ENCODE peak calls at places on chromosomes 2 and 18, in six cellular contexts. One of them, this sample, is unnamed.

GRCh38 chr18:39724652-39725051 is 2159.1 kb upstream of the CELF4 start:
- DNase-seq in OCI-LY7: no peak
- DNase-seq in lower leg skin: no peak
- DNase-seq in fibroblast of lung: peak
- DNase-seq in cardiac muscle cell: peak
- DNase-seq in mammary epithelial cell: peak
- DNase-seq in this sample: no peak

GRCh38 chr2:102717308-102718018 is 44.4 kb upstream of the TMEM182 start:
- DNase-seq in cardiac muscle cell: peak
- DNase-seq in OCI-LY7: no peak
- DNase-seq in mammary epithelial cell: no peak
- DNase-seq in lower leg skin: no peak
- DNase-seq in fibroblast of lung: peak
- DNase-seq in this sample: no peak

GRCh38 chr2:174247474-174248186 is 702 bp downstream of the OLA1 start:
- DNase-seq in lower leg skin: peak
- DNase-seq in fibroblast of lung: peak
- DNase-seq in OCI-LY7: peak
- DNase-seq in cardiac muscle cell: peak
- DNase-seq in mammary epithelial cell: no peak
- DNase-seq in this sample: peak

GRCh38 chr2:218002792-218003191 is at the start of gene TNS1:
- DNase-seq in OCI-LY7: no peak
- DNase-seq in fibroblast of lung: peak
- DNase-seq in cardiac muscle cell: peak
- DNase-seq in lower leg skin: no peak
- DNase-seq in mammary epithelial cell: no peak
- DNase-seq in this sample: no peak

GRCh38 chr2:10982931-10983701 is 71.4 kb downstream of the KCNF1 start:
- DNase-seq in OCI-LY7: no peak
- DNase-seq in mammary epithelial cell: no peak
- DNase-seq in fibroblast of lung: no peak
- DNase-seq in cardiac muscle cell: peak
- DNase-seq in lower leg skin: peak
- DNase-seq in this sample: no peak

GRCh38 chr2:143778981-143779380 is 649.8 kb downstream of the ARHGAP15 start:
- DNase-seq in cardiac muscle cell: no peak
- DNase-seq in mammary epithelial cell: peak
- DNase-seq in lower leg skin: no peak
- DNase-seq in fibroblast of lung: peak
- DNase-seq in OCI-LY7: no peak
- DNase-seq in this sample: no peak

GRCh38 chr2:96305091-96305978 is at the start of gene SNRNP200:
- DNase-seq in cardiac muscle cell: peak
- DNase-seq in OCI-LY7: peak
- DNase-seq in mammary epithelial cell: peak
- DNase-seq in fibroblast of lung: peak
- DNase-seq in lower leg skin: peak
- DNase-seq in this sample: peak

GRCh38 chr2:56369316-56369715 is 185.5 kb downstream of the CCDC85A start:
- DNase-seq in fibroblast of lung: peak
- DNase-seq in cardiac muscle cell: no peak
- DNase-seq in OCI-LY7: no peak
- DNase-seq in lower leg skin: no peak
- DNase-seq in mammary epithelial cell: peak
- DNase-seq in this sample: no peak

GRCh38 chr18:63606526-63606925 is 19.4 kb downstream of the SERPINB13 start:
- DNase-seq in mammary epithelial cell: no peak
- DNase-seq in lower leg skin: no peak
- DNase-seq in fibroblast of lung: no peak
- DNase-seq in cardiac muscle cell: no peak
- DNase-seq in OCI-LY7: no peak
- DNase-seq in this sample: no peak

GRCh38 chr2:84815146-84815545 is 65.7 kb downstream of the TRABD2A start:
- DNase-seq in cardiac muscle cell: peak
- DNase-seq in mammary epithelial cell: no peak
- DNase-seq in lower leg skin: no peak
- DNase-seq in fibroblast of lung: peak
- DNase-seq in OCI-LY7: no peak
- DNase-seq in this sample: no peak

GRCh38 chr2:128315829-128316776 is 2.6 kb downstream of the HS6ST1 start:
- DNase-seq in lower leg skin: peak
- DNase-seq in OCI-LY7: peak
- DNase-seq in mammary epithelial cell: no peak
- DNase-seq in fibroblast of lung: peak
- DNase-seq in cardiac muscle cell: peak
- DNase-seq in this sample: no peak

GRCh38 chr2:192195548-192196418 is 1.1 kb upstream of the TMEFF2 start:
- DNase-seq in lower leg skin: peak
- DNase-seq in OCI-LY7: no peak
- DNase-seq in cardiac muscle cell: peak
- DNase-seq in fibroblast of lung: peak
- DNase-seq in mammary epithelial cell: no peak
- DNase-seq in this sample: peak

GRCh38 chr2:192194065-192194865 is 468 bp downstream of the TMEFF2 start:
- DNase-seq in fibroblast of lung: peak
- DNase-seq in lower leg skin: peak
- DNase-seq in cardiac muscle cell: peak
- DNase-seq in OCI-LY7: no peak
- DNase-seq in mammary epithelial cell: no peak
- DNase-seq in this sample: peak

GRCh38 chr2:192197387-192197786 is 2.7 kb upstream of the TMEFF2 start:
- DNase-seq in cardiac muscle cell: peak
- DNase-seq in lower leg skin: no peak
- DNase-seq in mammary epithelial cell: no peak
- DNase-seq in fibroblast of lung: no peak
- DNase-seq in OCI-LY7: no peak
- DNase-seq in this sample: peak

GRCh38 chr2:192196451-192197194 is 1.9 kb upstream of the TMEFF2 start:
- DNase-seq in mammary epithelial cell: no peak
- DNase-seq in fibroblast of lung: no peak
- DNase-seq in cardiac muscle cell: peak
- DNase-seq in OCI-LY7: no peak
- DNase-seq in lower leg skin: no peak
- DNase-seq in this sample: no peak

DNA sequence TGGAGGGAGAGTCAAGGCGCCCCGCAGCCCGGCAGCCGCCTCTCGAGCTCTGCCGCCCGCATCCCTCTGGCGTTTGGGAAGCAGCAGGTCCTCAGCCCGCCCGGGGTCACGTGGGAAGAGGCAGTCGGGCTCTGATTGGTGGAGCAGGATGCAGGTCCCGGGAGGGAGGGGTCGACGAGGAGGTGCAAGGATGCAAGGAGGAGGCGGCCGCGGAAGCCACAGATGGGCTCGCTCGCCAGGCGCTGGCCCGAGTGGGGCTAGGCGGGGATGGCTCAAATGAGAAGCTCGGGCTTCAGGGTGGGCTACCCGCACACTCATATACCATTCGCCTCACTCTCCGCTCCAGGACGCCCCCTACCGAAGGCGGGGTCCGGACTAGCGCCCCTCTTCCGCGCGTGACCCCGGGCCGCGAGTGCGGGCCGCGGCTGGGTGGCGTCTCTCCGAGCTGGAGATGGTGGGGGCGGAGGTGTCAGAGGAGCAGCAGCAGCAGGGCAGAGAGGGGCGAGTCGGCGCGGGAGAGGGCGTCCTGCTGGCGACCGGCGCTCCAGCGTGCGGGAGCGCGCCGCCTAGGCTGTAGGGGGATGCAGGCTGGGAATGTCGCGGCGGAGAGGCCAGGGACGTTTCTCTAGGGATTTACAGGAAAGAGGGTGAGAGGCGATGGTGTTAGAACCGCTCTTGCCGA is at the start of gene TMEFF2:
- DNase-seq in mammary epithelial cell: peak
- DNase-seq in fibroblast of lung: peak
- DNase-seq in lower leg skin: peak
- DNase-seq in OCI-LY7: no peak
- DNase-seq in cardiac muscle cell: peak
- DNase-seq in this sample: peak
- TF ChIP-seq CTCF in mammary epithelial cell: no peak
- TF ChIP-seq CTCF in fibroblast of lung: peak
- TF ChIP-seq CTCF in lower leg skin: no peak
- TF ChIP-seq CTCF in OCI-LY7: no peak
- TF ChIP-seq CTCF in cardiac muscle cell: peak
- TF ChIP-seq CTCF in this sample: peak

DNA sequence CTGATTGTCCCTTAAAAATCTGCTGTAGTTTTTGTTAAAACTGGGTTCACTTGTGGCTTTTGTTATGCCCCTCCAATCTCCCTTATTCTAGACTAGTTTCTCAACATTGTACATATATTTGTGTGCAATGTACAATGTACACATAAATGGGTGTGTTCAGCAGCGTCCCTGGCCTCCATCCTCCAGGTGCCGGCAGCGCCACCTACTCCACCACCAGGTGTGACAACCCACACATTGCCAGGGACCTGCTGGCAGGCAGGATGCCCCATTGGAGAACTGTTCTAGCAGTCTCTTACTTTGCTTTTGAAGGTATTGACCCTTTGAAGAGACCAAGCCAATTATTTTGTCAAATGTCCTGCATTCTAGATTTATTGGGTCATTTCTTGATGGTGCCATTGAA is 75.4 kb downstream of the SH3RF3 start:
- DNase-seq in fibroblast of lung: no peak
- DNase-seq in mammary epithelial cell: no peak
- DNase-seq in OCI-LY7: no peak
- DNase-seq in lower leg skin: no peak
- DNase-seq in cardiac muscle cell: no peak
- DNase-seq in this sample: no peak
- TF ChIP-seq CTCF in fibroblast of lung: no peak
- TF ChIP-seq CTCF in mammary epithelial cell: no peak
- TF ChIP-seq CTCF in OCI-LY7: peak
- TF ChIP-seq CTCF in lower leg skin: no peak
- TF ChIP-seq CTCF in cardiac muscle cell: no peak
- TF ChIP-seq CTCF in this sample: no peak

GRCh38 chr18:36350839-36351474 is 53.4 kb downstream of the FHOD3 start:
- DNase-seq in OCI-LY7: no peak
- DNase-seq in cardiac muscle cell: no peak
- DNase-seq in fibroblast of lung: no peak
- DNase-seq in mammary epithelial cell: no peak
- DNase-seq in lower leg skin: no peak
- DNase-seq in this sample: no peak

GRCh38 chr18:36350211-36350610 is 52.7 kb downstream of the FHOD3 start:
- DNase-seq in lower leg skin: no peak
- DNase-seq in fibroblast of lung: no peak
- DNase-seq in OCI-LY7: no peak
- DNase-seq in mammary epithelial cell: no peak
- DNase-seq in cardiac muscle cell: no peak
- DNase-seq in this sample: no peak

GRCh38 chr18:36348331-36348730 is 50.8 kb downstream of the FHOD3 start:
- DNase-seq in fibroblast of lung: no peak
- DNase-seq in mammary epithelial cell: no peak
- DNase-seq in lower leg skin: no peak
- DNase-seq in OCI-LY7: no peak
- DNase-seq in cardiac muscle cell: no peak
- DNase-seq in this sample: no peak

GRCh38 chr18:36348971-36349417 is 51.5 kb downstream of the FHOD3 start:
- DNase-seq in fibroblast of lung: no peak
- DNase-seq in mammary epithelial cell: no peak
- DNase-seq in lower leg skin: no peak
- DNase-seq in cardiac muscle cell: no peak
- DNase-seq in OCI-LY7: no peak
- DNase-seq in this sample: no peak

GRCh38 chr18:36349552-36349951 is 52.0 kb downstream of the FHOD3 start:
- DNase-seq in lower leg skin: no peak
- DNase-seq in OCI-LY7: no peak
- DNase-seq in fibroblast of lung: no peak
- DNase-seq in mammary epithelial cell: no peak
- DNase-seq in cardiac muscle cell: no peak
- DNase-seq in this sample: no peak
- TF ChIP-seq CTCF in lower leg skin: no peak
- TF ChIP-seq CTCF in OCI-LY7: no peak
- TF ChIP-seq CTCF in fibroblast of lung: no peak
- TF ChIP-seq CTCF in mammary epithelial cell: no peak
- TF ChIP-seq CTCF in cardiac muscle cell: no peak
- TF ChIP-seq CTCF in this sample: no peak

GRCh38 chr2:175461839-175462238 is 280.3 kb upstream of the ATP5MC3 start:
- DNase-seq in OCI-LY7: no peak
- DNase-seq in mammary epithelial cell: no peak
- DNase-seq in cardiac muscle cell: no peak
- DNase-seq in lower leg skin: no peak
- DNase-seq in fibroblast of lung: no peak
- DNase-seq in this sample: no peak

GRCh38 chr2:175464311-175464670 is 282.8 kb upstream of the ATP5MC3 start:
- DNase-seq in fibroblast of lung: no peak
- DNase-seq in lower leg skin: no peak
- DNase-seq in mammary epithelial cell: no peak
- DNase-seq in OCI-LY7: no peak
- DNase-seq in cardiac muscle cell: no peak
- DNase-seq in this sample: no peak

GRCh38 chr2:175462246-175462645 is 280.7 kb upstream of the ATP5MC3 start:
- DNase-seq in OCI-LY7: no peak
- DNase-seq in lower leg skin: no peak
- DNase-seq in mammary epithelial cell: no peak
- DNase-seq in cardiac muscle cell: no peak
- DNase-seq in fibroblast of lung: no peak
- DNase-seq in this sample: no peak

GRCh38 chr2:175468699-175469098 is 287.2 kb upstream of the ATP5MC3 start:
- DNase-seq in fibroblast of lung: no peak
- DNase-seq in mammary epithelial cell: no peak
- DNase-seq in cardiac muscle cell: no peak
- DNase-seq in OCI-LY7: no peak
- DNase-seq in lower leg skin: no peak
- DNase-seq in this sample: no peak

GRCh38 chr2:175463639-175464310 is 282.3 kb upstream of the ATP5MC3 start:
- DNase-seq in lower leg skin: no peak
- DNase-seq in cardiac muscle cell: no peak
- DNase-seq in mammary epithelial cell: no peak
- DNase-seq in fibroblast of lung: no peak
- DNase-seq in OCI-LY7: no peak
- DNase-seq in this sample: no peak
- TF ChIP-seq CTCF in lower leg skin: no peak
- TF ChIP-seq CTCF in cardiac muscle cell: no peak
- TF ChIP-seq CTCF in mammary epithelial cell: no peak
- TF ChIP-seq CTCF in fibroblast of lung: no peak
- TF ChIP-seq CTCF in OCI-LY7: no peak
- TF ChIP-seq CTCF in this sample: no peak

GRCh38 chr18:32688821-32689220 is 84.0 kb downstream of the KLHL14 start:
- DNase-seq in cardiac muscle cell: no peak
- DNase-seq in fibroblast of lung: no peak
- DNase-seq in OCI-LY7: no peak
- DNase-seq in lower leg skin: no peak
- DNase-seq in mammary epithelial cell: peak
- DNase-seq in this sample: no peak

GRCh38 chr18:32683044-32683443 is 89.8 kb downstream of the KLHL14 start:
- DNase-seq in mammary epithelial cell: no peak
- DNase-seq in OCI-LY7: no peak
- DNase-seq in lower leg skin: no peak
- DNase-seq in fibroblast of lung: no peak
- DNase-seq in cardiac muscle cell: no peak
- DNase-seq in this sample: no peak

DNA sequence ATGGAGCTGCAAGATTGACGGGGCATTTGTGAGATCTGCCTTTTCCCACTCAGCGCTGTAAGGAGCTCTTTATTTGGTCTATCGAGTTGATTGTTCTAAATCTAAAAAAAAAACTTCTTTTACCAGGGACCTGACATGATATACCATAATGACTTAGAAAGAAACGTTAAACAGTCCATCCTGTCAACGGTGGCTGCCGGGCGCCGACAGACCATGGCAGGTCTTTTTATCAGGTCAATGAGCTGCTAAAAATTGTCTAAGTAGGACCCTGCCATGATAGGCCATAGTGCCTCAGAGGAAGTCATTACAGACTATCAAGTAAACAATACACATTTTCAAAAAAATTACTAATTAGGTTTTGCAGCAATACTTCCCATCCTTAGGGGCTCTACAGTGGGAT is 87.9 kb downstream of the KLHL14 start:
- DNase-seq in cardiac muscle cell: no peak
- DNase-seq in lower leg skin: no peak
- DNase-seq in OCI-LY7: no peak
- DNase-seq in fibroblast of lung: no peak
- DNase-seq in mammary epithelial cell: no peak
- DNase-seq in this sample: no peak
- TF ChIP-seq CTCF in cardiac muscle cell: no peak
- TF ChIP-seq CTCF in lower leg skin: no peak
- TF ChIP-seq CTCF in OCI-LY7: no peak
- TF ChIP-seq CTCF in fibroblast of lung: no peak
- TF ChIP-seq CTCF in mammary epithelial cell: no peak
- TF ChIP-seq CTCF in this sample: no peak